ENCODE peak calls at places on chromosomes 4 and X, in six cellular contexts. B is Panc1, D is HCT116, U is HepG2, E is K562, K is GM12878. H is an unnamed sample.

GRCh38 chr4:142406917-142407501 is 439.1 kb downstream of the INPP4B start:
- DNase-seq in B (no peak), D (no peak), U (no peak), E (no peak), K (no peak), H (no peak)

GRCh38 chrX:153598541-153599191 is at the start of gene CCNQ:
- DNase-seq in B (no peak), D (no peak), U (no peak), E (peak), K (no peak), H (peak)

GRCh38 chrX:103531002-103531401 is 11.7 kb upstream of the RAB40A start:
- DNase-seq in B (no peak), D (no peak), U (no peak), E (no peak), K (no peak), H (no peak)

GRCh38 chr4:161404346-161405110 is 759.3 kb downstream of the FSTL5 start:
- DNase-seq in B (no peak), D (no peak), U (no peak), E (no peak), K (no peak), H (no peak)

GRCh38 chrX:150324035-150324728 is 38.9 kb upstream of the MAMLD1 start:
- DNase-seq in B (peak), D (peak), U (peak), E (no peak), K (no peak), H (no peak)

GRCh38 chrX:129654652-129655546 is at the start of gene APLN:
- DNase-seq in B (no peak), D (no peak), U (no peak), E (no peak), K (no peak), H (peak)

GRCh38 chrX:41499195-41499594 is 52.1 kb downstream of the NYX start:
- DNase-seq in B (no peak), D (no peak), U (no peak), E (no peak), K (no peak), H (no peak)

GRCh38 chr4:130603043-130603442 is 1507.1 kb downstream of the C4orf33 start:
- DNase-seq in B (no peak), D (no peak), U (no peak), E (no peak), K (no peak), H (no peak)

GRCh38 chr4:47061435-47061834 is 30.1 kb downstream of the GABRB1 start:
- DNase-seq in B (no peak), D (no peak), U (no peak), E (no peak), K (no peak), H (no peak)

GRCh38 chr4:144174401-144175067 is 34.0 kb upstream of the GYPA start:
- DNase-seq in B (peak), D (peak), U (peak), E (peak), K (peak), H (peak)

DNA sequence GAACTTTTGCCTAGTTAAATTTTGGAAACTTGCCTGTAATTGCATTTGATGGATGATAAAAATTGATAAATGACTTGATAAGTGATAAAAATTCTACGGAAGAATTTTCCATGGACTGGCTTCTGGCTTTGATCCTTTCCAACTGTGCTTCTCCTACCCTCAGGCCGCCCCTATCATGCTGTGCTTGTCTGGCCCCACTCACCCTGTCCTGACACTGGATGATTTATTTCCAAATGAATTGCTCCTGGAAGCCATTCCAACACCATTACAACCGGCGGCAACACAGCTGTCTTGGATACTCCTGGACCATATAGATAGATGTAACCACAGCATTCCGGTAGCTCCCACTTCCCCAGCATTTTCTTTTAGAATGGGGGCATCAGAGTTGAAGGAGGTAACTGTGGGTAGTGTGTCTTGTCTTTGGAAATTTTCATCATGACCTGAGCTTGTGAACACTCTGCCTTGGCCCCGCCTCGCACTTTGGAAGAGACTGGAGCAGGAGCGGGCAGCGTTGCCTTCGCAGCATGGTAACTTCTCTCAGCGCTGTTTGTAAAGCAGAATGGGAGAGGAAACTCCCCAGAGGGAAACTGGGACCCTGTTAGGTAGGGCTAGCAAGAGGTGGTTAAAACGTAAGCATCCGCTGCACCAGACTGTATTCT is 77.4 kb downstream of the TBL1X start:
- DNase-seq in B (no peak), D (no peak), U (no peak), E (no peak), K (no peak), H (peak)
- TF ChIP-seq REST in B (no peak), D (no peak), U (no peak), E (no peak), K (no peak), H (no peak)

DNA sequence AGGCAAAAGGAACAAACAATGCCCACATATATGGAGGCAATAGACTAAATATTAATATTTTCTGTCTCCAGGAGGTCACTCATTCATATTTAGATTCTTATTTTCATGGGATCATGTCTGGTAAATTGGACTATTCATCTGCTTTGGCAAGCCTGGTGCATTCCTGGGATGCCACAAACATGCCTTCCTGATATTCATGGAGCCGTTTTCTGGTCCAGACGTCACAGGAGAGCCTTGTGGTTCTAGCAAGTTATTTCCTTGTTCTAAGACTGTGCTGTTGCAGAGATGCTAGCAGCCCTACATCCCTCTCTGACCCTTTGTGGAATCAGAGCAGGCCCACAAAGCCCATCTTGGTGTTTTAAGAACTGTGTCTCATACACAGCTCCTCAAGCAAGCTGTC is 16.1 kb upstream of the EXOSC9 start:
- DNase-seq in B (no peak), D (no peak), U (no peak), E (no peak), K (no peak), H (no peak)
- TF ChIP-seq SIN3A in B (no peak), D (no peak), U (no peak), E (no peak), K (no peak), H (peak)

DNA sequence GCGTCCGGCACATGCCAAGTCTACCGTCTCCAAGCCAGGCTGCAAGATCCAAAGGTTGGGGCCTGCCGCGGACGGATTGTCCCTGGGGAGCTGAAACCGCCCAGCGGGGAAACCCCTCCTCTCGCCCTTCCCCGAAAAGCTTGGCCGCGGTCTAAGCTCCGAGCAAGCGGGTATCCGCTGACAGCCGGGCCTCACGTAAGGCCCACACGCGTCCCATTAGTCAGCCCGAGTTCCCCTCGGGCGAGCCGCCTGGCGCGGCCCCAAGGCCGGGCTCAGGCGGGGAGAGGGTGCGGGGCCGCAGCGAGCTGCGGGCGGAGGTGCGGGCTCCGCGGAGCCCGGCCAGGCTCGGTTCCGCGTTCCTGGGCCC is 6.9 kb upstream of the BCOR start:
- DNase-seq in B (no peak), D (no peak), U (no peak), E (no peak), K (no peak), H (peak)
- TF ChIP-seq REST in B (no peak), D (no peak), U (no peak), E (no peak), K (no peak), H (no peak)

DNA sequence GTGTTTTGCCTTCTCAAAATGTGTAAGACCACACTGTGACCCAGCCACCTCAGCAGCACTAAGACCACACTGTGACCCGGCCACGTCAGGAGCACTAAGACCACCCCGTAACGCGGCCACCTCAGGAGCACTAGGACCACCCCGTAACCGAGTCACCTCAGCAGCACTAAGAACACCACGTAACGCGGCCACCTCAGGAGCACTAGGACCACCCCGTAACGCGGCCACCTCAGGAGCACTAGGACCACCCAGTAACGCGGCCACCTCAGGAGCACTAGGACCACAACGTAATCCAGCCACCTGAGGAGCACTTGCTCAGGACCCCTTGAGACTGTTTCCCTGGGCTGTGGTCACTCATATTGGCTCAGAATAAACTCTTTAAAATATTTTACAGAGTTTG is 71.7 kb downstream of the MTNR1A start:
- DNase-seq in B (no peak), D (no peak), U (no peak), E (no peak), K (no peak), H (no peak)
- TF ChIP-seq SIN3A in B (no peak), D (no peak), U (no peak), E (no peak), K (no peak), H (no peak)

DNA sequence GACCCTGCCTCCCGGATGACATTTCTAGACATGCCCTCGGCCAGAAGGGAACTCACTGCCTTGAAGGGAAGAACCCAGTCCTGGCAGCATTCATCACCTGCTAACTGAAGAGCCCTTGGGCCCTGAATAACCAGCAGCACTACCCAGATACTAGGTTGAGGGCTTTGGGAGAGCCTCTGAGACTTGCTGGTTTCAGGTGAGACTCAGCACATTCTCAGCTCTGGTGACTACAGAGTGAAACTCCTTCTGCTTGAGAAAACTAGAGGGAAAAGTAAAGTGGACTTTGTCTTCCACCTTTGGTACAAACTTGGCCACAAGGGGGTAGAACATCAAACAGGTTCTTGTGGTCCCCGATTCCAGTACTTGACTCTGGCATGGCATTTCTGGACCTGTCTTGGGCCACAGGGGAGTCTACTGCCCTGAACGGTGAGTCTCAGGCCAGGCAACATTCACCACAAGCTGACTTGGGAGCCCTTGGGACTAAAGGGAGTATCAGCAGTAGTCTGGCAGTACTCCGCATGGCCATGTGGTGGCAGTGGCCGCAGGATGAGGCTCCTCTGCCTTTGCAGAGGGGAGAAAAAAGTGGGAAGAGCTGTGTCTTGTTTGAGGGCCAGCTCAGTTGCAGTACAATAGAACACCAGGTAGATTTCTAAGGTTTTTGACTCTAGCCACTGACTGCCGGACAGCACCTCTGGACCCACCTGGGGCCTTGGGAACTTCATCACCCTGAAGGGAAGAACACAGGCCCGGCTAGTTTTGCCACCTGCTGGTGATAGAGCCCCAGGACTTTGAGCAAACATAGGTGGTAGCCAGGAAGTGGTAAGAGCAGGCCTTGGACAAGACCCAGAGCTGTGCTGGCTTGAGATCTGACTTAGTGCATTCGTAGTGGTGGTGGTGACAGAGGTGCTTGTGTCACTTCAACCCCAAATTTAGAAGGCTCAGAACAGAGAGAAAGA is 414.8 kb downstream of the OPHN1 start:
- DNase-seq in B (no peak), D (peak), U (peak), E (peak), K (no peak), H (peak)
- TF ChIP-seq REST in B (no peak), D (no peak), U (no peak), E (no peak), K (no peak), H (no peak)

GRCh38 chrX:55342533-55343501 is 78.1 kb upstream of the PAGE3 start:
- DNase-seq in B (peak), D (no peak), U (peak), E (peak), K (peak), H (peak)
- TF ChIP-seq SIN3A in B (no peak), D (no peak), U (no peak), E (no peak), K (no peak), H (no peak)

H was measured in SK-N-SH.